ENCODE peak calls at places on chromosomes 16 and 17, in six cellular contexts. Y is fibroblast of the conjunctiva; H is stimulated activated CD8-positive, alpha-beta memory T cell treated with anti-CD3 and anti-CD28 coated beads, Interleukin-2, amount 100 ng/mL, for 48 hours; O is DMS79 treated with DMSO at 0.1 percent for 48 hours; D is GM23338; G is caudate nucleus. K is an unnamed sample.

GRCh38 chr16:12681653-12682052 is 122.0 kb downstream of the CPPED1 start:
- DNase-seq in Y (no peak), H (no peak), O (no peak), D (no peak), G (no peak), K (no peak)

GRCh38 chr16:68991075-68991474 is 114.4 kb upstream of the HAS3 start:
- DNase-seq in Y (no peak), H (no peak), O (no peak), D (no peak), G (no peak), K (no peak)

GRCh38 chr16:53358884-53359283 is 75.4 kb upstream of the RBL2 start:
- DNase-seq in Y (no peak), H (no peak), O (no peak), D (no peak), G (no peak), K (no peak)

GRCh38 chr16:49932943-49933342 is 77.0 kb upstream of the ZNF423 start:
- DNase-seq in Y (no peak), H (no peak), O (no peak), D (no peak), G (no peak), K (no peak)

GRCh38 chr17:81341347-81342061 is 46.4 kb upstream of the SLC38A10 start:
- DNase-seq in Y (no peak), H (no peak), O (no peak), D (peak), G (no peak), K (no peak)

GRCh38 chr17:48628641-48629410 is 2.7 kb upstream of the HOXB9 start:
- DNase-seq in Y (no peak), H (no peak), O (no peak), D (no peak), G (no peak), K (no peak)

GRCh38 chr16:66588981-66589713 is 9.9 kb downstream of the CMTM2 start:
- DNase-seq in Y (peak), H (peak), O (no peak), D (peak), G (no peak), K (peak)

GRCh38 chr16:57623251-57624043 is 5.0 kb upstream of the ADGRG1 start:
- DNase-seq in Y (no peak), H (no peak), O (peak), D (peak), G (peak), K (peak)

GRCh38 chr17:38667099-38667786 is 7.5 kb downstream of the EPOP start:
- DNase-seq in Y (peak), H (peak), O (peak), D (peak), G (peak), K (peak)

GRCh38 chr16:14669776-14670175 is 24.3 kb downstream of the PLA2G10 start:
- DNase-seq in Y (no peak), H (no peak), O (no peak), D (peak), G (no peak), K (no peak)

GRCh38 chr16:1789643-1790045 is 3.9 kb downstream of the IGFALS start:
- DNase-seq in Y (no peak), H (no peak), O (no peak), D (no peak), G (no peak), K (no peak)

GRCh38 chr17:39110435-39111136 is 40.9 kb downstream of the PLXDC1 start:
- DNase-seq in Y (no peak), H (no peak), O (peak), D (peak), G (no peak), K (peak)

GRCh38 chr17:73657473-73658116 is 13.3 kb upstream of the SDK2 start:
- DNase-seq in Y (no peak), H (no peak), O (no peak), D (peak), G (no peak), K (peak)

GRCh38 chr17:15255713-15256454 is 9.2 kb downstream of the PMP22 start:
- DNase-seq in Y (no peak), H (no peak), O (no peak), D (no peak), G (no peak), K (no peak)

GRCh38 chr17:38619937-38620550 is 14.3 kb upstream of the SRCIN1 start:
- DNase-seq in Y (no peak), H (no peak), O (no peak), D (peak), G (no peak), K (peak)

GRCh38 chr16:69286941-69287713 is 24.0 kb upstream of the VPS4A start:
- DNase-seq in Y (peak), H (no peak), O (peak), D (peak), G (no peak), K (peak)

GRCh38 chr16:85525464-85526117 is 87.5 kb upstream of the GSE1 start:
- DNase-seq in Y (no peak), H (no peak), O (no peak), D (no peak), G (no peak), K (no peak)

GRCh38 chr17:79340286-79340685 is 265.7 kb downstream of the ENGASE start:
- DNase-seq in Y (no peak), H (no peak), O (no peak), D (no peak), G (no peak), K (no peak)

K was measured in iPS-NIHi11.